ENCODE peak calls at places on chromosomes 11 and 22, in six cellular contexts. One of them, this sample, is unnamed.

GRCh38 chr22:39820266-39820665 is 73.3 kb downstream of the ENTHD1 start:
- DNase-seq in fibroblast of lung: peak; percentile 84
- DNase-seq in IMR-90: peak; percentile 82
- DNase-seq in H1: no peak
- DNase-seq in right lobe of liver: no peak
- DNase-seq in lung: no peak
- DNase-seq in this sample: peak; percentile 56

GRCh38 chr11:122850076-122850631 is 11.9 kb downstream of the CRTAM start:
- DNase-seq in IMR-90: peak; percentile 57
- DNase-seq in right lobe of liver: no peak
- DNase-seq in H1: no peak
- DNase-seq in lung: no peak
- DNase-seq in fibroblast of lung: no peak
- DNase-seq in this sample: peak; percentile 31

GRCh38 chr11:74019860-74020259 is 11.0 kb upstream of the UCP3 start:
- DNase-seq in fibroblast of lung: no peak
- DNase-seq in right lobe of liver: no peak
- DNase-seq in IMR-90: peak; percentile 24
- DNase-seq in H1: no peak
- DNase-seq in lung: no peak
- DNase-seq in this sample: no peak

GRCh38 chr11:11916981-11917399 is 75.2 kb downstream of the USP47 start:
- DNase-seq in lung: no peak
- DNase-seq in H1: no peak
- DNase-seq in IMR-90: peak; percentile 81
- DNase-seq in fibroblast of lung: peak; percentile 74
- DNase-seq in right lobe of liver: no peak
- DNase-seq in this sample: peak; percentile 91

GRCh38 chr11:123065634-123066033 is 3.7 kb upstream of the HSPA8 start:
- DNase-seq in lung: no peak
- DNase-seq in H1: no peak
- DNase-seq in right lobe of liver: no peak
- DNase-seq in fibroblast of lung: peak; percentile 96
- DNase-seq in IMR-90: peak; percentile 82
- DNase-seq in this sample: peak; percentile 76

GRCh38 chr11:2940166-2940929 is 11.1 kb upstream of the PHLDA2 start:
- DNase-seq in lung: no peak
- DNase-seq in IMR-90: no peak
- DNase-seq in fibroblast of lung: no peak
- DNase-seq in right lobe of liver: no peak
- DNase-seq in H1: no peak
- DNase-seq in this sample: peak; percentile 11

GRCh38 chr22:20128902-20129746 is 2.5 kb upstream of the ZDHHC8 start:
- DNase-seq in lung: no peak
- DNase-seq in H1: no peak
- DNase-seq in IMR-90: peak; percentile 23
- DNase-seq in right lobe of liver: peak; percentile 90
- DNase-seq in fibroblast of lung: peak; percentile 26
- DNase-seq in this sample: peak; percentile 16

GRCh38 chr11:11313902-11314692 is 39.0 kb downstream of the CSNK2A3 start:
- DNase-seq in lung: no peak
- DNase-seq in right lobe of liver: peak; percentile 74
- DNase-seq in fibroblast of lung: no peak
- DNase-seq in H1: no peak
- DNase-seq in IMR-90: no peak
- DNase-seq in this sample: no peak

GRCh38 chr22:38072322-38073149 is 11.4 kb downstream of the SLC16A8 start:
- DNase-seq in H1: no peak
- DNase-seq in lung: no peak
- DNase-seq in IMR-90: no peak
- DNase-seq in right lobe of liver: no peak
- DNase-seq in fibroblast of lung: no peak
- DNase-seq in this sample: no peak

GRCh38 chr11:36818410-36818809 is 220.4 kb upstream of the RAG2 start:
- DNase-seq in lung: no peak
- DNase-seq in right lobe of liver: no peak
- DNase-seq in H1: no peak
- DNase-seq in fibroblast of lung: no peak
- DNase-seq in IMR-90: no peak
- DNase-seq in this sample: peak; percentile 19

GRCh38 chr11:98107736-98108135 is 913.0 kb upstream of the CNTN5 start:
- DNase-seq in lung: no peak
- DNase-seq in fibroblast of lung: no peak
- DNase-seq in right lobe of liver: no peak
- DNase-seq in IMR-90: no peak
- DNase-seq in H1: no peak
- DNase-seq in this sample: no peak

GRCh38 chr11:108483163-108483562 is 15.0 kb downstream of the POGLUT3 start:
- DNase-seq in right lobe of liver: no peak
- DNase-seq in lung: no peak
- DNase-seq in H1: no peak
- DNase-seq in IMR-90: peak; percentile 62
- DNase-seq in fibroblast of lung: no peak
- DNase-seq in this sample: peak; percentile 31

GRCh38 chr11:64754919-64755662 is 4.7 kb downstream of the PYGM start:
- DNase-seq in fibroblast of lung: no peak
- DNase-seq in IMR-90: no peak
- DNase-seq in lung: no peak
- DNase-seq in H1: no peak
- DNase-seq in right lobe of liver: no peak
- DNase-seq in this sample: no peak

GRCh38 chr22:43433904-43434600 is 22.2 kb downstream of the MPPED1 start:
- DNase-seq in lung: no peak
- DNase-seq in right lobe of liver: no peak
- DNase-seq in H1: no peak
- DNase-seq in fibroblast of lung: no peak
- DNase-seq in IMR-90: no peak
- DNase-seq in this sample: no peak

DNA sequence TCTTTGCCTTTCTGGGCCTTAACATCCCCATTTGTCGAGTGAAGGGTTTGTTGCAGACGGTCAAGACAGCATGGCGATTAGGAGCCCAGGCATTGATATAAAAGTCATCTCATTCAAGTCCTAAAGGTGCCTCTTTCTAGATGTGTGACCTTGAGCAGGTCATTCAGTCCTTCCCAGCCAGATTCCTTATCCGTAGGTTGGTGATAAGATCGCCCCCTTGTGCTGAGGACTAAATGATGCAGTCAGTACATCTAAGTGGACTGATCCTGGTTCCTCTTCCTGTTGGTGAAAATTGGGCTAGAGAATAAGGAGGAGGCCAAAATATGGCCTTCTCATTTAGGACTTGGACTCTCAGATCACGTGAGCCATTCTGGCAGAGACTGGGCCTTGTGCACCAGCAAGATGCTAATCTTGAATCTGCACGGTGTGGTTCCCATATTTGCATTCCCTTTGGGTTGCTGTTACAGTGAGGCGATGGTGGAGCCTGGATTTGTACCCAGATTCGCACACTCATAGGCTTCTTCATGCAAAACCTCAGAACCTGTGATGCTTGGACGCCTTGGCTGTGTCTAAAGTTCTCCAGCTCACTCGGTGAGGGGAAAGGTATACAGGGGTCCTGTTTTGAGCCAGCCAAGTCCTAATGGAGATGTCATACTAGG is 156.8 kb downstream of the MYO18B start:
- DNase-seq in right lobe of liver: no peak
- DNase-seq in lung: no peak
- DNase-seq in fibroblast of lung: no peak
- DNase-seq in IMR-90: no peak
- DNase-seq in H1: peak; percentile 17
- DNase-seq in this sample: no peak
- TF ChIP-seq CTCF in right lobe of liver: no peak
- TF ChIP-seq CTCF in lung: no peak
- TF ChIP-seq CTCF in fibroblast of lung: no peak
- TF ChIP-seq CTCF in IMR-90: peak; percentile 1
- TF ChIP-seq CTCF in H1: peak; percentile 17
- TF ChIP-seq CTCF in this sample: no peak

GRCh38 chr11:10302744-10303557 is 1.9 kb upstream of the ADM start:
- DNase-seq in lung: peak; percentile 86
- DNase-seq in IMR-90: peak; percentile 59
- DNase-seq in H1: no peak
- DNase-seq in right lobe of liver: peak; percentile 97
- DNase-seq in fibroblast of lung: peak; percentile 75
- DNase-seq in this sample: peak; percentile 66

GRCh38 chr11:10303558-10304363 is 1.1 kb upstream of the ADM start:
- DNase-seq in fibroblast of lung: peak; percentile 65
- DNase-seq in right lobe of liver: peak; percentile 65
- DNase-seq in H1: no peak
- DNase-seq in IMR-90: peak; percentile 68
- DNase-seq in lung: no peak
- DNase-seq in this sample: peak; percentile 41

GRCh38 chr11:10304495-10305261 is at the start of gene ADM:
- DNase-seq in lung: peak; percentile 85
- DNase-seq in right lobe of liver: peak; percentile 96
- DNase-seq in H1: no peak
- DNase-seq in IMR-90: peak; percentile 93
- DNase-seq in fibroblast of lung: peak; percentile 96
- DNase-seq in this sample: peak; percentile 93

GRCh38 chr11:10302294-10302743 is 2.6 kb upstream of the ADM start:
- DNase-seq in IMR-90: no peak
- DNase-seq in right lobe of liver: no peak
- DNase-seq in lung: peak; percentile 78
- DNase-seq in fibroblast of lung: no peak
- DNase-seq in H1: no peak
- DNase-seq in this sample: peak; percentile 37

DNA sequence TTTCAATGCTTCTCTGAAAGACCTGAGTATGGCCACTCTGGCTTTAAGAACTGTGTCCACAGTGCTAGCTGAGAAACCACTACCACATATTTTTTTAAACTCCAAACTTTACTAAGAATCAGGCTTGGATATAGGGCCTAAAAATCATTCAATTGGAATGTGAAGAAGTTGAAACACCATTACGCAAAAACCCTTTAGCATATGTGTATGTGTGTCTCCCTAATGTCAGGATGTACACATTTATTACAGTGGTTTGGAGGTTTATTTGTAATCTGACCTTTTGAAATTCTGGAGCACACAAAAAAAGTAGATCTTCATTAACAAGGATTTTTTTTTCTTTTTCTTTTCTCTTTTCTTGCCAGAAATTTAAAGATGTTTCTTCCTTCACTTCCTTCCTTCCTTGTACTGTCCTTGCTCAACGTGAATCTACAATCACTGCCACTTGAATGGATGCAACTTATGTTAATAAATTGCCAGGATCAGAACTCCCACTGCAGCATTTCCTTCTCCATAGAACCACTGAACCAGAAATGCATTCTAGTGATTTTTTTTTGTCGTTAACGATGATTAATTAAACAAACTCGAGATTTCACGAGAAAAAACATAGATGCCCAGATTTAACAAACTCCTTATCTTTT is 3.1 kb upstream of the ADM start:
- DNase-seq in lung: no peak
- DNase-seq in right lobe of liver: no peak
- DNase-seq in H1: no peak
- DNase-seq in IMR-90: peak; percentile 94
- DNase-seq in fibroblast of lung: peak; percentile 95
- DNase-seq in this sample: peak; percentile 68
- H3K4me3 ChIP-seq in lung: no peak overlapping the region
- H3K4me3 ChIP-seq in right lobe of liver: no peak overlapping the region
- H3K4me3 ChIP-seq in H1: peak overlapping the region; percentile 92
- H3K4me3 ChIP-seq in IMR-90: peak overlapping the region; percentile 64
- H3K4me3 ChIP-seq in fibroblast of lung: peak overlapping the region; percentile 98
- H3K4me3 ChIP-seq in this sample: peak overlapping the region; percentile 96

GRCh38 chr11:126391970-126392637 is 36.6 kb downstream of the ST3GAL4 start:
- DNase-seq in H1: no peak
- DNase-seq in IMR-90: no peak
- DNase-seq in fibroblast of lung: no peak
- DNase-seq in lung: no peak
- DNase-seq in right lobe of liver: no peak
- DNase-seq in this sample: no peak

GRCh38 chr11:126394036-126394435 is 38.5 kb downstream of the ST3GAL4 start:
- DNase-seq in fibroblast of lung: no peak
- DNase-seq in H1: no peak
- DNase-seq in lung: no peak
- DNase-seq in IMR-90: no peak
- DNase-seq in right lobe of liver: no peak
- DNase-seq in this sample: no peak

GRCh38 chr11:126391286-126391954 is 35.9 kb downstream of the ST3GAL4 start:
- DNase-seq in H1: no peak
- DNase-seq in fibroblast of lung: no peak
- DNase-seq in right lobe of liver: no peak
- DNase-seq in IMR-90: no peak
- DNase-seq in lung: no peak
- DNase-seq in this sample: no peak

GRCh38 chr11:126393143-126393542 is 37.7 kb downstream of the ST3GAL4 start:
- DNase-seq in IMR-90: no peak
- DNase-seq in H1: no peak
- DNase-seq in fibroblast of lung: no peak
- DNase-seq in right lobe of liver: no peak
- DNase-seq in lung: no peak
- DNase-seq in this sample: no peak

DNA sequence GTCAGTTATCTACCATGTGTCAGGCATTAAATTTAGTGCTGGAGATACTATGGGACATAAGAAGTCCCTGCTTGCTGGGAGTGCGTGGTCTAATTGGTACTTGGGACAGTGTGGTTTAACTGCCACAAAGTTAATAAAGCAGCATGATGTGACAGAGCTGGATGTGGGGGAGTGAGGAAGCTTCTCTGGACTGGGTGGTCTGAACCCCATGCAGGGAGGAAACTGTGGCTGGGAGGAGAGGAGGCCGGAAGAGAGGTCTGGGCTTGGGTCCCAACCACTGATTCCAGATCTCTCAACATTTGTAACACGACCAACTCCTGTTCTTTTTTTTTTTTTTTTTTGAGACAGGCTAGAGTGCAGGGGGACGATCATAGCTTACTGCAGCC is 37.1 kb downstream of the ST3GAL4 start:
- DNase-seq in right lobe of liver: no peak
- DNase-seq in IMR-90: no peak
- DNase-seq in lung: no peak
- DNase-seq in H1: no peak
- DNase-seq in fibroblast of lung: no peak
- DNase-seq in this sample: no peak
- TF ChIP-seq CTCF in right lobe of liver: no peak
- TF ChIP-seq CTCF in IMR-90: no peak
- TF ChIP-seq CTCF in lung: no peak
- TF ChIP-seq CTCF in H1: no peak
- TF ChIP-seq CTCF in fibroblast of lung: no peak
- TF ChIP-seq CTCF in this sample: no peak

DNA sequence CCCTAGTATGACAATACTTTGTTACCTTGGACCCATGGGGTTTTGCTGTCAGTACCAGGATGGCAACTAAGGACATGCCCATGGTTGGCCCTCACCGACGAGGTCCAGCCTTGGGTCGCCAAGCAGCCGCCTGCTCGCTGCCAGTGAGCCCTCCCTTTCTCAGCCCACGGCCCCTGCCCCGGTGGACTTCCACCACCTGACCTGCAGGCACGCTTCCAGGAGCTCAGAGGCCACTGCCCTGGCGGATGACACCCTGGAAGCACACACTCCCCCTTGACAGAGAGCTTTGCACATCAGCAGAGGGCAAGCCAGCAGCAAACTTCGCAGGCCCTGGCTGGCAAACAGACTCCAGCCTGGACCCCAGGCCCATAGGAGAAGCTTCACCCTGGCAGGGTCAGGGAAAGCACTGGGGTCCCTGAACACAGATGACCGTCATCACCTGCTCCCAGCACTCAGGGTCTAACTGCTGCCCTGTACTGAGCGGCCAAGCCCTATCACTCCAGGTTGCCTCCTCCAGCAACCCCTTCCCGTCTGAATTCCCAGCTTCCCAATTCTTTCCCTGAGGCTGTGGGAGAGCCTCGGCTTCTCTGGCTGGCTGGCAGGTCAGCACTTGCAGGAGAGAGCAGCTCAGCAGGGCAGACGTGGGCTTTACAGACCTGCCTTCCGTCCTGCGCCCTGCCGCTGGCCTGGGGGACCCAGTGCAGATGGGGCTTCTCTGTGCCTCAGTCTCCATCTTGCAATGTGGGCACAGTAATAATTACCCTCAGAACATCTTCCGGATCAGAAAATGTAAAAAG is 2.7 kb upstream of the PPARA start:
- DNase-seq in right lobe of liver: peak; percentile 97
- DNase-seq in IMR-90: no peak
- DNase-seq in fibroblast of lung: no peak
- DNase-seq in lung: no peak
- DNase-seq in H1: no peak
- DNase-seq in this sample: no peak
- H3K4me3 ChIP-seq in right lobe of liver: peak overlapping the region; percentile 32
- H3K4me3 ChIP-seq in IMR-90: no peak overlapping the region
- H3K4me3 ChIP-seq in fibroblast of lung: no peak overlapping the region
- H3K4me3 ChIP-seq in lung: no peak overlapping the region
- H3K4me3 ChIP-seq in H1: no peak overlapping the region
- H3K4me3 ChIP-seq in this sample: no peak overlapping the region